ENCODE peak calls at places on chromosome 18, in five cellular contexts. Y, N, M, J and C are unnamed samples.

GRCh38 chr18:25281522-25281921 is 70.4 kb downstream of the ZNF521 start:
- DNase-seq in J (no peak), Y (no peak), N (no peak), M (no peak), C (no peak)

GRCh38 chr18:34261865-34262780 is 37.4 kb upstream of the NOL4 start:
- DNase-seq in N (no peak), Y (no peak), M (no peak), J (no peak), C (no peak)

GRCh38 chr18:11322716-11323115 is 173.3 kb upstream of the PIEZO2 start:
- DNase-seq in N (no peak), J (no peak), M (no peak), Y (no peak), C (no peak)

GRCh38 chr18:41674466-41674865 is 280.6 kb upstream of the PIK3C3 start:
- DNase-seq in Y (no peak), J (no peak), N (no peak), M (no peak), C (no peak)

GRCh38 chr18:70046796-70047195 is 99.1 kb upstream of the CD226 start:
- DNase-seq in J (no peak), N (no peak), Y (peak; percentile 40), M (no peak), C (no peak)

GRCh38 chr18:14971461-14972185 is 223.7 kb downstream of the ANKRD30B start:
- DNase-seq in N (no peak), J (no peak), M (no peak), Y (no peak), C (no peak)

GRCh38 chr18:25349926-25350560 is 1.9 kb downstream of the ZNF521 start:
- DNase-seq in N (no peak), Y (peak; percentile 31), J (peak; percentile 68), M (peak; percentile 38), C (no peak)

GRCh38 chr18:12361770-12362378 is 15.2 kb downstream of the AFG3L2 start:
- DNase-seq in J (no peak), N (no peak), Y (peak; percentile 34), M (peak; percentile 69), C (no peak)

GRCh38 chr18:47720741-47721140 is 209.7 kb downstream of the SMAD2 start:
- DNase-seq in J (peak; percentile 25), M (no peak), Y (no peak), N (no peak), C (no peak)

GRCh38 chr18:13915973-13916372 is 637 bp upstream of the MC2R start:
- DNase-seq in Y (peak; percentile 44), J (no peak), N (no peak), M (no peak), C (no peak)

GRCh38 chr18:48446582-48447225 is 37.5 kb upstream of the ZBTB7C start:
- DNase-seq in Y (peak; percentile 56), M (peak; percentile 87), N (peak; percentile 26), J (peak; percentile 89), C (peak; percentile 45)

GRCh38 chr18:63823516-63824219 is 48.5 kb downstream of the SERPINB7 start:
- DNase-seq in N (peak; percentile 51), J (no peak), M (peak; percentile 16), Y (peak; percentile 18), C (no peak)

GRCh38 chr18:73283032-73283431 is 415.2 kb upstream of the NETO1 start:
- DNase-seq in Y (peak; percentile 44), J (no peak), N (no peak), M (no peak), C (no peak)

GRCh38 chr18:28559511-28559910 is 382.6 kb upstream of the CDH2 start:
- DNase-seq in Y (no peak), J (no peak), N (no peak), M (no peak), C (no peak)

GRCh38 chr18:34710430-34711386 is 610 bp downstream of the DTNA start:
- DNase-seq in N (no peak), J (no peak), Y (peak; percentile 57), M (no peak), C (no peak)

GRCh38 chr18:62324355-62324828 is 718 bp upstream of the TNFRSF11A start:
- DNase-seq in J (no peak), M (no peak), Y (no peak), N (no peak), C (no peak)

GRCh38 chr18:38940863-38941531 is 1375.4 kb upstream of the CELF4 start:
- DNase-seq in M (no peak), Y (peak; percentile 59), N (no peak), J (no peak), C (peak; percentile 77)

GRCh38 chr18:51135361-51135760 is 62.1 kb downstream of the MEX3C start:
- DNase-seq in M (no peak), Y (peak; percentile 35), J (no peak), N (no peak), C (no peak)

GRCh38 chr18:26555804-26556553 is 7.6 kb upstream of the KCTD1 start:
- DNase-seq in J (no peak), M (no peak), N (no peak), Y (no peak), C (no peak)

GRCh38 chr18:63831080-63831788 is 56.0 kb downstream of the SERPINB7 start:
- DNase-seq in N (no peak), J (no peak), M (no peak), Y (peak; percentile 88), C (no peak)

GRCh38 chr18:12366379-12366778 is 10.6 kb downstream of the AFG3L2 start:
- DNase-seq in M (peak; percentile 56), J (no peak), Y (no peak), N (no peak), C (no peak)

GRCh38 chr18:28357785-28358401 is 181.0 kb upstream of the CDH2 start:
- DNase-seq in Y (no peak), M (no peak), N (no peak), J (no peak), C (no peak)

GRCh38 chr18:64037812-64038414 is 68.0 kb downstream of the SERPINB8 start:
- DNase-seq in N (no peak), Y (peak; percentile 12), M (no peak), J (no peak), C (no peak)

GRCh38 chr18:78813156-78813555 is 166.5 kb upstream of the SALL3 start:
- DNase-seq in J (no peak), Y (no peak), M (no peak), N (no peak), C (no peak)

GRCh38 chr18:43578636-43579203 is 301.4 kb upstream of the SYT4 start:
- DNase-seq in N (no peak), J (no peak), Y (peak; percentile 23), M (no peak), C (no peak)

GRCh38 chr18:5628512-5629255 is 84.9 kb upstream of the EPB41L3 start:
- DNase-seq in N (no peak), J (peak; percentile 84), Y (peak; percentile 48), M (peak; percentile 46), C (no peak)
- H3K27me3 ChIP-seq in N (peaks cover 15% of the 10 kb centered on the region), J (no peaks in the 10 kb centered on the region), Y (peaks cover 15% of the 10 kb centered on the region), M (peaks cover 74% of the 10 kb centered on the region), C (peaks cover 7% of the 10 kb centered on the region)

GRCh38 chr18:10228380-10228779 is 226.1 kb upstream of the APCDD1 start:
- DNase-seq in M (no peak), Y (no peak), J (no peak), N (no peak), C (no peak)
- H3K9me3 ChIP-seq in M (peaks cover 29% of the 10 kb centered on the region), Y (no peaks in the 10 kb centered on the region), J (peaks cover 4% of the 10 kb centered on the region), N (peaks cover 13% of the 10 kb centered on the region), C (no peaks in the 10 kb centered on the region)

GRCh38 chr18:74564012-74564411 is 29.7 kb downstream of the CNDP1 start:
- DNase-seq in N (no peak), J (no peak), Y (no peak), M (no peak), C (no peak)

GRCh38 chr18:74571895-74572680 is 25.6 kb upstream of the ZNF407 start:
- DNase-seq in J (no peak), N (no peak), M (no peak), Y (no peak), C (no peak)

GRCh38 chr18:74570266-74570665 is 27.4 kb upstream of the ZNF407 start:
- DNase-seq in Y (no peak), J (no peak), N (no peak), M (no peak), C (no peak)

GRCh38 chr18:74569401-74569800 is 28.3 kb upstream of the ZNF407 start:
- DNase-seq in N (no peak), J (no peak), Y (no peak), M (no peak), C (no peak)

GRCh38 chr18:74567805-74568204 is 29.9 kb upstream of the ZNF407 start:
- DNase-seq in Y (no peak), M (no peak), N (no peak), J (no peak), C (no peak)
- H3K27me3 ChIP-seq in Y (no peaks in the 10 kb centered on the region), M (no peaks in the 10 kb centered on the region), N (peaks cover 12% of the 10 kb centered on the region), J (no peaks in the 10 kb centered on the region), C (no peaks in the 10 kb centered on the region)

GRCh38 chr18:4802296-4802695 is 347.2 kb upstream of the DLGAP1 start:
- DNase-seq in Y (no peak), M (no peak), N (no peak), J (no peak), C (no peak)

DNA sequence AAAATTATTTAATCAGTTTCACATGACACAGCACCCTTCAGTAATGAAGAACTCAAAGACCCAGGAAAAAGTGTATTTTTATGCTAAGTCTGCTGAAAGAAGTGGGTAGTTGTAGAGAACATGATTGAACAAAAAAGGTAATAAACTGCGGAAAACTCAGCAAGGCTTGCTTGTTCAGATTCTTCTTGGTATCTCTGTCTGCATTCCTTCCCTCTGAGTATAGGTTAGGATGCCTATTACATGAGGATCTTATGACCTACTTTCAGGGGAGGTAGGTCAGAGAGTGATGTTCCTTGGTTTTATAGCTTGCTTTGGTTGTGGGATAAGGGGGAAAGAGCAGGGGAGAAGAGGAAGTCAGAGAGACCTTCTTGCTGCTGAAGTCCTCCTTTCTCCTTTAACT is 342.2 kb upstream of the DLGAP1 start:
- DNase-seq in M (no peak), Y (no peak), J (no peak), N (no peak), C (no peak)
- H3K9me3 ChIP-seq in M (peaks cover 30% of the 10 kb centered on the region), Y (no peaks in the 10 kb centered on the region), J (no peaks in the 10 kb centered on the region), N (peaks cover 7% of the 10 kb centered on the region), C (no peaks in the 10 kb centered on the region)

DNA sequence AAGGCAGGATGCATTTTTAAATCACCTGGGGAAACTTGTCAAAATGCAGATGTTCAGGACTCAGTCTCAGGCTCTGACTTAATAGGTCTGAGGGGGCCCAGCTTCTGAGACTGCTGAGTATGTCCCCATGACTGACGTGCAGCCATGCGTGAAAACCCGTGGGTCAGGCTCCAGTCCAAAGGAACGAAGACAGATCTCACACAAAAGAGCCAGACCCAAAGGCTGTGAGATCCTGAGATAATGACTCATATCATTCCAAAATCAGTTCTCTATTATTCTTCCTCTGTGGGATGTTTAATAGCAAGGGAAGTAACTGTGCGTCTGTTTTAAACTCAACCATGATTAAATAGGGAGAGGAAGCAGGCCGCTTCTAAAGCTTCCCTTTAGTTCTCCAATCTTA is 107.4 kb upstream of the ACAA2 start:
- DNase-seq in N (no peak), Y (peak; percentile 88), J (no peak), M (no peak), C (no peak)
- H3K27me3 ChIP-seq in N (peaks cover 24% of the 10 kb centered on the region), Y (peaks cover 7% of the 10 kb centered on the region), J (no peaks in the 10 kb centered on the region), M (peaks cover 39% of the 10 kb centered on the region), C (peaks cover 11% of the 10 kb centered on the region)

GRCh38 chr18:56139372-56139771 is 499.0 kb downstream of the TXNL1 start:
- DNase-seq in Y (no peak), N (no peak), M (no peak), J (no peak), C (no peak)
- H3K9me3 ChIP-seq in Y (no peaks in the 10 kb centered on the region), N (no peaks in the 10 kb centered on the region), M (no peaks in the 10 kb centered on the region), J (no peaks in the 10 kb centered on the region), C (no peaks in the 10 kb centered on the region)

GRCh38 chr18:59540356-59540755 is 156.9 kb downstream of the CCBE1 start:
- DNase-seq in J (no peak), N (no peak), Y (no peak), M (no peak), C (no peak)
- H3K27me3 ChIP-seq in J (no peaks in the 10 kb centered on the region), N (no peaks in the 10 kb centered on the region), Y (no peaks in the 10 kb centered on the region), M (no peaks in the 10 kb centered on the region), C (no peaks in the 10 kb centered on the region)

GRCh38 chr18:36456622-36457021 is 159.1 kb downstream of the FHOD3 start:
- DNase-seq in J (no peak), N (no peak), Y (no peak), M (no peak), C (no peak)
- H3K9me3 ChIP-seq in J (no peaks in the 10 kb centered on the region), N (no peaks in the 10 kb centered on the region), Y (no peaks in the 10 kb centered on the region), M (no peaks in the 10 kb centered on the region), C (no peaks in the 10 kb centered on the region)